ENCODE peak calls at places on chromosomes 3 and 15, in eight cellular contexts. One of them, this sample, is unnamed.

GRCh38 chr3:14946749-14947104 is 656 bp upstream of the NR2C2 start:
- DNase-seq in colonic mucosa: no peak
- DNase-seq in PC-9: no peak
- DNase-seq in tibial artery: no peak
- DNase-seq in upper lobe of right lung: no peak
- DNase-seq in WERI-Rb-1: no peak
- DNase-seq in OCI-LY7: peak; percentile 12
- DNase-seq in stomach: no peak
- DNase-seq in this sample: no peak

GRCh38 chr15:27681038-27681437 is 418.1 kb downstream of the OCA2 start:
- DNase-seq in tibial artery: no peak
- DNase-seq in OCI-LY7: no peak
- DNase-seq in WERI-Rb-1: peak; percentile 71
- DNase-seq in upper lobe of right lung: no peak
- DNase-seq in colonic mucosa: no peak
- DNase-seq in stomach: no peak
- DNase-seq in PC-9: peak; percentile 20
- DNase-seq in this sample: no peak

GRCh38 chr3:123347691-123348264 is 101.1 kb downstream of the ADCY5 start:
- DNase-seq in tibial artery: no peak
- DNase-seq in WERI-Rb-1: no peak
- DNase-seq in colonic mucosa: no peak
- DNase-seq in PC-9: no peak
- DNase-seq in stomach: no peak
- DNase-seq in upper lobe of right lung: peak; percentile 42
- DNase-seq in OCI-LY7: no peak
- DNase-seq in this sample: no peak

GRCh38 chr15:97177135-97177704 is 783.3 kb upstream of the ARRDC4 start:
- DNase-seq in PC-9: no peak
- DNase-seq in colonic mucosa: no peak
- DNase-seq in upper lobe of right lung: no peak
- DNase-seq in stomach: no peak
- DNase-seq in OCI-LY7: no peak
- DNase-seq in WERI-Rb-1: no peak
- DNase-seq in tibial artery: no peak
- DNase-seq in this sample: no peak

GRCh38 chr3:39234705-39235104 is 42.3 kb upstream of the XIRP1 start:
- DNase-seq in WERI-Rb-1: no peak
- DNase-seq in OCI-LY7: no peak
- DNase-seq in PC-9: no peak
- DNase-seq in colonic mucosa: no peak
- DNase-seq in upper lobe of right lung: no peak
- DNase-seq in tibial artery: no peak
- DNase-seq in stomach: no peak
- DNase-seq in this sample: no peak

GRCh38 chr3:46868301-46868700 is 5.1 kb upstream of the MYL3 start:
- DNase-seq in stomach: no peak
- DNase-seq in tibial artery: no peak
- DNase-seq in colonic mucosa: no peak
- DNase-seq in PC-9: no peak
- DNase-seq in WERI-Rb-1: no peak
- DNase-seq in upper lobe of right lung: no peak
- DNase-seq in OCI-LY7: no peak
- DNase-seq in this sample: no peak

GRCh38 chr3:32467333-32468070 is 35.1 kb downstream of the CMTM6 start:
- DNase-seq in tibial artery: peak; percentile 53
- DNase-seq in OCI-LY7: peak; percentile 82
- DNase-seq in upper lobe of right lung: peak; percentile 89
- DNase-seq in PC-9: peak; percentile 73
- DNase-seq in colonic mucosa: peak; percentile 74
- DNase-seq in stomach: peak; percentile 86
- DNase-seq in WERI-Rb-1: peak; percentile 65
- DNase-seq in this sample: peak; percentile 83

GRCh38 chr15:73476704-73477216 is 33.8 kb downstream of the REC114 start:
- DNase-seq in PC-9: no peak
- DNase-seq in stomach: no peak
- DNase-seq in tibial artery: no peak
- DNase-seq in OCI-LY7: no peak
- DNase-seq in WERI-Rb-1: no peak
- DNase-seq in colonic mucosa: no peak
- DNase-seq in upper lobe of right lung: no peak
- DNase-seq in this sample: no peak

GRCh38 chr3:41007399-41007798 is 191.9 kb upstream of the CTNNB1 start:
- DNase-seq in upper lobe of right lung: no peak
- DNase-seq in OCI-LY7: no peak
- DNase-seq in tibial artery: no peak
- DNase-seq in stomach: no peak
- DNase-seq in colonic mucosa: no peak
- DNase-seq in WERI-Rb-1: no peak
- DNase-seq in PC-9: no peak
- DNase-seq in this sample: no peak

GRCh38 chr15:70328137-70329115 is 230.7 kb upstream of the TLE3 start:
- DNase-seq in OCI-LY7: no peak
- DNase-seq in tibial artery: peak; percentile 75
- DNase-seq in upper lobe of right lung: no peak
- DNase-seq in stomach: no peak
- DNase-seq in WERI-Rb-1: no peak
- DNase-seq in colonic mucosa: no peak
- DNase-seq in PC-9: no peak
- DNase-seq in this sample: peak; percentile 59

GRCh38 chr3:195896361-195897080 is 11.8 kb downstream of the TNK2 start:
- DNase-seq in PC-9: peak; percentile 49
- DNase-seq in upper lobe of right lung: no peak
- DNase-seq in OCI-LY7: peak; percentile 19
- DNase-seq in stomach: no peak
- DNase-seq in tibial artery: peak; percentile 37
- DNase-seq in WERI-Rb-1: peak; percentile 33
- DNase-seq in colonic mucosa: no peak
- DNase-seq in this sample: no peak

GRCh38 chr15:68300115-68300940 is 22.8 kb downstream of the FEM1B start:
- DNase-seq in tibial artery: no peak
- DNase-seq in stomach: no peak
- DNase-seq in PC-9: no peak
- DNase-seq in colonic mucosa: peak; percentile 70
- DNase-seq in WERI-Rb-1: no peak
- DNase-seq in OCI-LY7: no peak
- DNase-seq in upper lobe of right lung: no peak
- DNase-seq in this sample: no peak

GRCh38 chr3:145815707-145816413 is 345.1 kb downstream of the PLOD2 start:
- DNase-seq in PC-9: no peak
- DNase-seq in stomach: no peak
- DNase-seq in colonic mucosa: no peak
- DNase-seq in upper lobe of right lung: no peak
- DNase-seq in OCI-LY7: no peak
- DNase-seq in WERI-Rb-1: no peak
- DNase-seq in tibial artery: no peak
- DNase-seq in this sample: no peak

GRCh38 chr15:63601026-63601726 is 4.0 kb downstream of the FBXL22 start:
- DNase-seq in tibial artery: no peak
- DNase-seq in stomach: no peak
- DNase-seq in upper lobe of right lung: peak; percentile 79
- DNase-seq in OCI-LY7: no peak
- DNase-seq in colonic mucosa: peak; percentile 47
- DNase-seq in PC-9: peak; percentile 27
- DNase-seq in WERI-Rb-1: peak; percentile 43
- DNase-seq in this sample: no peak

GRCh38 chr3:108208831-108209230 is 13.4 kb downstream of the IFT57 start:
- DNase-seq in PC-9: no peak
- DNase-seq in tibial artery: no peak
- DNase-seq in WERI-Rb-1: no peak
- DNase-seq in OCI-LY7: no peak
- DNase-seq in stomach: no peak
- DNase-seq in upper lobe of right lung: no peak
- DNase-seq in colonic mucosa: no peak
- DNase-seq in this sample: peak; percentile 22

GRCh38 chr3:117954131-117954530 is 1080.5 kb downstream of the IGSF11 start:
- DNase-seq in colonic mucosa: no peak
- DNase-seq in PC-9: no peak
- DNase-seq in WERI-Rb-1: no peak
- DNase-seq in tibial artery: no peak
- DNase-seq in stomach: no peak
- DNase-seq in upper lobe of right lung: no peak
- DNase-seq in OCI-LY7: no peak
- DNase-seq in this sample: no peak

GRCh38 chr3:98655666-98656065 is 62.3 kb upstream of the CPOX start:
- DNase-seq in PC-9: no peak
- DNase-seq in stomach: no peak
- DNase-seq in colonic mucosa: no peak
- DNase-seq in WERI-Rb-1: no peak
- DNase-seq in tibial artery: no peak
- DNase-seq in upper lobe of right lung: no peak
- DNase-seq in OCI-LY7: no peak
- DNase-seq in this sample: no peak

GRCh38 chr3:69210068-69210730 is 87.8 kb upstream of the LMOD3 start:
- DNase-seq in colonic mucosa: no peak
- DNase-seq in tibial artery: no peak
- DNase-seq in upper lobe of right lung: no peak
- DNase-seq in stomach: no peak
- DNase-seq in PC-9: no peak
- DNase-seq in WERI-Rb-1: no peak
- DNase-seq in OCI-LY7: no peak
- DNase-seq in this sample: no peak

GRCh38 chr3:33006081-33006480 is 54.6 kb downstream of the CCR4 start:
- DNase-seq in WERI-Rb-1: no peak
- DNase-seq in colonic mucosa: no peak
- DNase-seq in stomach: no peak
- DNase-seq in PC-9: no peak
- DNase-seq in tibial artery: no peak
- DNase-seq in OCI-LY7: no peak
- DNase-seq in upper lobe of right lung: no peak
- DNase-seq in this sample: no peak

GRCh38 chr3:36893137-36893557 is 51.7 kb downstream of the TRANK1 start:
- DNase-seq in OCI-LY7: peak; percentile 79
- DNase-seq in stomach: no peak
- DNase-seq in colonic mucosa: no peak
- DNase-seq in tibial artery: peak; percentile 41
- DNase-seq in PC-9: no peak
- DNase-seq in WERI-Rb-1: no peak
- DNase-seq in upper lobe of right lung: no peak
- DNase-seq in this sample: no peak

GRCh38 chr3:31250116-31250813 is 282.5 kb upstream of the STT3B start:
- DNase-seq in colonic mucosa: no peak
- DNase-seq in tibial artery: no peak
- DNase-seq in upper lobe of right lung: no peak
- DNase-seq in OCI-LY7: no peak
- DNase-seq in WERI-Rb-1: no peak
- DNase-seq in stomach: no peak
- DNase-seq in PC-9: peak; percentile 35
- DNase-seq in this sample: no peak

GRCh38 chr3:177263615-177264365 is 66.5 kb upstream of the TBL1XR1 start:
- DNase-seq in upper lobe of right lung: no peak
- DNase-seq in WERI-Rb-1: no peak
- DNase-seq in stomach: no peak
- DNase-seq in colonic mucosa: no peak
- DNase-seq in PC-9: no peak
- DNase-seq in OCI-LY7: no peak
- DNase-seq in tibial artery: no peak
- DNase-seq in this sample: no peak

GRCh38 chr3:143865302-143865701 is 17.0 kb upstream of the SLC9A9 start:
- DNase-seq in tibial artery: no peak
- DNase-seq in upper lobe of right lung: no peak
- DNase-seq in WERI-Rb-1: no peak
- DNase-seq in PC-9: no peak
- DNase-seq in stomach: no peak
- DNase-seq in colonic mucosa: no peak
- DNase-seq in OCI-LY7: no peak
- DNase-seq in this sample: no peak

GRCh38 chr3:117752984-117753717 is 1043.6 kb downstream of the TUSC7 start:
- DNase-seq in upper lobe of right lung: no peak
- DNase-seq in colonic mucosa: no peak
- DNase-seq in OCI-LY7: no peak
- DNase-seq in stomach: no peak
- DNase-seq in tibial artery: no peak
- DNase-seq in PC-9: no peak
- DNase-seq in WERI-Rb-1: no peak
- DNase-seq in this sample: no peak

GRCh38 chr3:194880940-194881925 is 195.6 kb downstream of the FAM43A start:
- DNase-seq in upper lobe of right lung: no peak
- DNase-seq in stomach: peak; percentile 75
- DNase-seq in tibial artery: no peak
- DNase-seq in colonic mucosa: no peak
- DNase-seq in OCI-LY7: no peak
- DNase-seq in WERI-Rb-1: no peak
- DNase-seq in PC-9: no peak
- DNase-seq in this sample: no peak

GRCh38 chr3:42546691-42547213 is 35.0 kb downstream of the SEC22C start:
- DNase-seq in tibial artery: no peak
- DNase-seq in colonic mucosa: no peak
- DNase-seq in OCI-LY7: no peak
- DNase-seq in WERI-Rb-1: no peak
- DNase-seq in upper lobe of right lung: no peak
- DNase-seq in stomach: no peak
- DNase-seq in PC-9: no peak
- DNase-seq in this sample: no peak

GRCh38 chr3:196323016-196323415 is 5.0 kb upstream of the DYNLT2B start:
- DNase-seq in OCI-LY7: no peak
- DNase-seq in upper lobe of right lung: no peak
- DNase-seq in PC-9: no peak
- DNase-seq in tibial artery: no peak
- DNase-seq in WERI-Rb-1: no peak
- DNase-seq in colonic mucosa: no peak
- DNase-seq in stomach: no peak
- DNase-seq in this sample: no peak

GRCh38 chr15:94383706-94384105 is 152.3 kb downstream of the MCTP2 start:
- DNase-seq in PC-9: no peak
- DNase-seq in WERI-Rb-1: no peak
- DNase-seq in colonic mucosa: no peak
- DNase-seq in stomach: no peak
- DNase-seq in upper lobe of right lung: no peak
- DNase-seq in tibial artery: no peak
- DNase-seq in OCI-LY7: no peak
- DNase-seq in this sample: no peak
- H3K4me3 ChIP-seq in PC-9: no peak overlapping the region
- H3K4me3 ChIP-seq in WERI-Rb-1: no peak overlapping the region
- H3K4me3 ChIP-seq in colonic mucosa: no peak overlapping the region
- H3K4me3 ChIP-seq in stomach: no peak overlapping the region
- H3K4me3 ChIP-seq in upper lobe of right lung: no peak overlapping the region
- H3K4me3 ChIP-seq in tibial artery: no peak overlapping the region
- H3K4me3 ChIP-seq in OCI-LY7: no peak overlapping the region
- H3K4me3 ChIP-seq in this sample: no peak overlapping the region

GRCh38 chr3:57093489-57093888 is 33.0 kb downstream of the SPATA12 start:
- DNase-seq in tibial artery: no peak
- DNase-seq in OCI-LY7: peak; percentile 38
- DNase-seq in colonic mucosa: no peak
- DNase-seq in PC-9: no peak
- DNase-seq in WERI-Rb-1: no peak
- DNase-seq in upper lobe of right lung: no peak
- DNase-seq in stomach: no peak
- DNase-seq in this sample: no peak
- TF ChIP-seq CTCF in tibial artery: no peak
- TF ChIP-seq CTCF in OCI-LY7: peak; percentile 69
- TF ChIP-seq CTCF in colonic mucosa: no peak
- TF ChIP-seq CTCF in PC-9: no peak
- TF ChIP-seq CTCF in WERI-Rb-1: no peak
- TF ChIP-seq CTCF in upper lobe of right lung: no peak
- TF ChIP-seq CTCF in stomach: no peak
- TF ChIP-seq CTCF in this sample: peak; percentile 22

GRCh38 chr3:158128755-158129154 is 18.9 kb downstream of the RSRC1 start:
- DNase-seq in WERI-Rb-1: no peak
- DNase-seq in stomach: no peak
- DNase-seq in upper lobe of right lung: no peak
- DNase-seq in tibial artery: no peak
- DNase-seq in PC-9: no peak
- DNase-seq in OCI-LY7: no peak
- DNase-seq in colonic mucosa: no peak
- DNase-seq in this sample: no peak
- H3K36me3 ChIP-seq in WERI-Rb-1: peaks cover 18% of the 10 kb centered on the region
- H3K36me3 ChIP-seq in stomach: peaks cover 61% of the 10 kb centered on the region
- H3K36me3 ChIP-seq in upper lobe of right lung: peaks cover 22% of the 10 kb centered on the region
- H3K36me3 ChIP-seq in tibial artery: peaks cover 62% of the 10 kb centered on the region
- H3K36me3 ChIP-seq in PC-9: peaks cover 20% of the 10 kb centered on the region
- H3K36me3 ChIP-seq in OCI-LY7: peaks cover 92% of the 10 kb centered on the region
- H3K36me3 ChIP-seq in colonic mucosa: no peaks in the 10 kb centered on the region
- H3K36me3 ChIP-seq in this sample: peaks cover 2% of the 10 kb centered on the region

GRCh38 chr3:62149962-62150361 is 223.4 kb downstream of the FEZF2 start:
- DNase-seq in colonic mucosa: no peak
- DNase-seq in PC-9: no peak
- DNase-seq in tibial artery: no peak
- DNase-seq in OCI-LY7: no peak
- DNase-seq in upper lobe of right lung: no peak
- DNase-seq in stomach: no peak
- DNase-seq in WERI-Rb-1: no peak
- DNase-seq in this sample: peak; percentile 20
- H3K4me3 ChIP-seq in colonic mucosa: no peak overlapping the region
- H3K4me3 ChIP-seq in PC-9: no peak overlapping the region
- H3K4me3 ChIP-seq in tibial artery: peak overlapping the region; percentile 13
- H3K4me3 ChIP-seq in OCI-LY7: no peak overlapping the region
- H3K4me3 ChIP-seq in upper lobe of right lung: no peak overlapping the region
- H3K4me3 ChIP-seq in stomach: no peak overlapping the region
- H3K4me3 ChIP-seq in WERI-Rb-1: no peak overlapping the region
- H3K4me3 ChIP-seq in this sample: no peak overlapping the region

This sample was measured in GM06990.